ENCODE peak calls at places on chromosomes 7 and 10, in eight cellular contexts. Z is HCT116, F is suprapubic skin, D is A549, V is sigmoid colon, B is hepatocyte, H is ovary, N is tibial artery. E is an unnamed sample. For H3K4me1, the result is how much of the 10 kb centered on the place peaks cover.

GRCh38 chr10:5168897-5169296 is 16.1 kb downstream of the AKR1C8 start:
- DNase-seq in F (no peak), D (no peak), N (no peak), B (no peak), Z (no peak), H (no peak), V (no peak), E (no peak)

GRCh38 chr7:130151591-130152269 is 53.5 kb downstream of the TMEM209 start:
- DNase-seq in V (no peak), Z (no peak), N (no peak), D (no peak), H (no peak), B (no peak), F (no peak), E (no peak)

GRCh38 chr7:81624021-81624630 is 145.7 kb downstream of the HGF start:
- DNase-seq in V (no peak), N (no peak), F (no peak), Z (no peak), D (no peak), B (no peak), H (no peak), E (no peak)

GRCh38 chr7:45890902-45891461 is 2.7 kb downstream of the IGFBP1 start:
- DNase-seq in H (no peak), V (no peak), D (no peak), Z (peak), B (peak), F (no peak), N (no peak), E (no peak)

GRCh38 chr7:40986351-40986873 is 716.5 kb downstream of the INHBA start:
- DNase-seq in H (no peak), D (peak), F (no peak), N (no peak), B (peak), Z (no peak), V (no peak), E (no peak)

GRCh38 chr10:13668126-13668525 is 81.4 kb downstream of the PRPF18 start:
- DNase-seq in N (no peak), H (no peak), Z (no peak), V (peak), B (no peak), F (no peak), D (no peak), E (no peak)

GRCh38 chr7:83695126-83695960 is 46.4 kb upstream of the SEMA3E start:
- DNase-seq in D (no peak), V (no peak), B (no peak), H (no peak), F (no peak), Z (no peak), N (no peak), E (no peak)

GRCh38 chr10:74445493-74445892 is 294.5 kb downstream of the ADK start:
- DNase-seq in N (no peak), B (no peak), D (no peak), F (no peak), Z (no peak), V (no peak), H (no peak), E (no peak)

GRCh38 chr10:69056536-69057260 is 31.2 kb upstream of the SRGN start:
- DNase-seq in D (no peak), Z (no peak), V (no peak), F (no peak), N (no peak), B (no peak), H (no peak), E (no peak)

GRCh38 chr7:17849504-17849903 is 90.8 kb downstream of the SNX13 start:
- DNase-seq in D (no peak), H (no peak), B (no peak), N (no peak), F (no peak), Z (no peak), V (no peak), E (no peak)

GRCh38 chr7:84081973-84082522 is 112.5 kb downstream of the SEMA3A start:
- DNase-seq in F (no peak), V (no peak), B (no peak), Z (no peak), D (no peak), H (no peak), N (no peak), E (no peak)

GRCh38 chr7:77797734-77798393 is 370 bp downstream of the TMEM60 start:
- DNase-seq in N (peak), F (no peak), V (peak), H (no peak), Z (no peak), B (no peak), D (no peak), E (peak)

GRCh38 chr7:135757719-135758411 is 9.3 kb upstream of the FAM180A start:
- DNase-seq in N (peak), Z (no peak), D (no peak), H (peak), F (no peak), B (no peak), V (no peak), E (no peak)

GRCh38 chr10:85105614-85106013 is 777.2 kb downstream of the CCSER2 start:
- DNase-seq in Z (peak), V (no peak), D (no peak), N (no peak), F (no peak), H (no peak), B (peak), E (no peak)

GRCh38 chr7:143931739-143932138 is 3.3 kb upstream of the OR2F2 start:
- DNase-seq in D (no peak), Z (no peak), N (no peak), V (no peak), F (no peak), B (no peak), H (no peak), E (no peak)

GRCh38 chr10:44978570-44979280 is at the start of gene DEPP1:
- DNase-seq in V (peak), Z (peak), N (peak), D (peak), B (peak), F (peak), H (peak), E (peak)

GRCh38 chr7:70456729-70457128 is 675.2 kb upstream of the GALNT17 start:
- DNase-seq in V (no peak), B (no peak), N (no peak), H (no peak), F (no peak), Z (no peak), D (no peak), E (no peak)

GRCh38 chr10:92239185-92239599 is 51.7 kb downstream of the CPEB3 start:
- DNase-seq in H (no peak), B (no peak), F (no peak), D (no peak), Z (no peak), N (peak), V (peak), E (no peak)

GRCh38 chr10:43076311-43076875 is 476 bp upstream of the RET start:
- DNase-seq in N (no peak), H (no peak), Z (no peak), B (no peak), D (no peak), V (no peak), F (no peak), E (no peak)

GRCh38 chr7:111224354-111225231 is 133.7 kb downstream of the LRRN3 start:
- DNase-seq in Z (no peak), N (no peak), B (no peak), D (no peak), F (no peak), H (no peak), V (no peak), E (no peak)

GRCh38 chr7:22393825-22394458 is 37.0 kb upstream of the RAPGEF5 start:
- DNase-seq in F (no peak), N (no peak), H (no peak), D (no peak), Z (no peak), V (no peak), B (peak), E (no peak)

GRCh38 chr7:44965441-44965903 is 13.3 kb downstream of the MYO1G start:
- DNase-seq in Z (no peak), H (peak), V (peak), D (no peak), B (no peak), F (peak), N (no peak), E (peak)

GRCh38 chr7:105596866-105597265 is 15.6 kb upstream of the EFCAB10 start:
- DNase-seq in H (no peak), V (no peak), B (no peak), Z (no peak), N (no peak), D (no peak), F (no peak), E (no peak)

GRCh38 chr7:104816537-104816936 is 197.5 kb upstream of the KMT2E start:
- DNase-seq in N (no peak), V (no peak), B (no peak), H (no peak), F (no peak), D (no peak), Z (no peak), E (no peak)

GRCh38 chr7:135508853-135509588 is 881 bp downstream of the CNOT4 start:
- DNase-seq in F (no peak), V (no peak), D (peak), H (peak), N (no peak), B (peak), Z (no peak), E (no peak)

GRCh38 chr10:90885176-90885575 is 13.4 kb downstream of the RPP30 start:
- DNase-seq in B (no peak), N (no peak), F (no peak), D (no peak), Z (no peak), H (no peak), V (no peak), E (no peak)

GRCh38 chr7:101362334-101363195 is at the start of gene COL26A1:
- DNase-seq in H (peak), D (peak), V (no peak), F (no peak), B (peak), Z (no peak), N (peak), E (peak)

GRCh38 chr7:81515009-81515408 is 254.8 kb downstream of the HGF start:
- DNase-seq in V (no peak), N (no peak), B (no peak), D (no peak), H (no peak), Z (no peak), F (no peak), E (no peak)

GRCh38 chr7:75649462-75649861 is 89.3 kb downstream of the HIP1 start:
- DNase-seq in H (no peak), N (no peak), B (no peak), V (no peak), Z (no peak), F (no peak), D (no peak), E (no peak)

GRCh38 chr10:33196710-33197406 is 137.6 kb downstream of the NRP1 start:
- DNase-seq in F (no peak), B (peak), H (no peak), V (no peak), Z (no peak), D (peak), N (no peak), E (no peak)

GRCh38 chr10:51266496-51266895 is 192.2 kb downstream of the PRKG1 start:
- DNase-seq in F (no peak), Z (no peak), B (no peak), H (no peak), V (no peak), N (no peak), D (no peak), E (no peak)

GRCh38 chr10:79434223-79434687 is 11.2 kb downstream of the ZCCHC24 start:
- DNase-seq in N (no peak), V (no peak), Z (no peak), H (no peak), D (no peak), B (no peak), F (peak), E (peak)

GRCh38 chr10:7512487-7512886 is 101.7 kb upstream of the SFMBT2 start:
- DNase-seq in B (no peak), V (no peak), N (no peak), F (no peak), D (no peak), Z (no peak), H (no peak), E (no peak)

GRCh38 chr10:7513936-7514335 is 103.1 kb upstream of the SFMBT2 start:
- DNase-seq in D (no peak), N (no peak), B (no peak), H (no peak), F (peak), V (no peak), Z (no peak), E (no peak)

GRCh38 chr10:7513455-7513854 is 102.6 kb upstream of the SFMBT2 start:
- DNase-seq in Z (no peak), V (no peak), F (no peak), B (no peak), N (no peak), H (no peak), D (no peak), E (no peak)

GRCh38 chr10:7507887-7508726 is 97.3 kb upstream of the SFMBT2 start:
- DNase-seq in Z (no peak), N (no peak), V (no peak), B (no peak), F (no peak), D (no peak), H (no peak), E (no peak)

GRCh38 chr10:7511612-7512011 is 100.8 kb upstream of the SFMBT2 start:
- DNase-seq in Z (no peak), N (no peak), V (no peak), H (no peak), B (no peak), D (no peak), F (no peak), E (no peak)
- H3K4me1 ChIP-seq in Z (under half), N (under half), V (under half), H (under half), B (under half), D (under half), F (under half), E (under half)

DNA sequence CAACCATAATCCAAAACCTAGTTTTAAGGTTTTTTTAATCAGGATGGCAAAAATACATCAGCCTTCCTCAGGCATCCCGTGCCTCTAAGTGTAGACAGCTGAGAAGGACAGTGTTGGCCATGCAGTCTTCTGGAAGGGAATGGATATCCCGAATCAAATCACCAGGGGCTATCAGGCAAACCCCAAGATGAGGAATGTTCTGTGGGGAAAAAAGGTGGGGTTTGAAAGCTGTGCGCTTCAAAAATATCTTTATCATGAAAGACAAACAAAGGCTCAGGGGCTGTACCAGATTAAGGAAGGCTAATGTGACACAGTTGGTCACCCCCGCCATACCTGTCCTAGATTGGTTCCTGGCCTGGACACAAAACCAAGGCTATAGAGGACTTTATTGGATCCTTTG is 5.4 kb downstream of the TMEM273 start:
- DNase-seq in N (no peak), H (no peak), Z (no peak), V (no peak), B (no peak), D (no peak), F (no peak), E (no peak)
- H3K4me1 ChIP-seq in N (under half), H (under half), Z (under half), V (under half), B (under half), D (under half), F (under half), E (under half)

GRCh38 chr7:3636131-3636860 is 335.2 kb downstream of the SDK1 start:
- DNase-seq in V (no peak), D (no peak), F (no peak), H (no peak), Z (no peak), N (no peak), B (no peak), E (no peak)

GRCh38 chr7:3641556-3641955 is 340.5 kb downstream of the SDK1 start:
- DNase-seq in D (no peak), N (no peak), Z (no peak), H (no peak), B (no peak), F (no peak), V (no peak), E (no peak)

GRCh38 chr7:3643091-3643490 is 342.0 kb downstream of the SDK1 start:
- DNase-seq in H (no peak), B (no peak), D (no peak), N (no peak), F (no peak), V (no peak), Z (no peak), E (no peak)

GRCh38 chr7:3639253-3639652 is 338.2 kb downstream of the SDK1 start:
- DNase-seq in H (no peak), F (no peak), Z (no peak), V (no peak), N (no peak), D (no peak), B (no peak), E (no peak)
- H3K4me1 ChIP-seq in H (under half), F (under half), Z (under half), V (under half), N (under half), D (under half), B (under half), E (under half)

DNA sequence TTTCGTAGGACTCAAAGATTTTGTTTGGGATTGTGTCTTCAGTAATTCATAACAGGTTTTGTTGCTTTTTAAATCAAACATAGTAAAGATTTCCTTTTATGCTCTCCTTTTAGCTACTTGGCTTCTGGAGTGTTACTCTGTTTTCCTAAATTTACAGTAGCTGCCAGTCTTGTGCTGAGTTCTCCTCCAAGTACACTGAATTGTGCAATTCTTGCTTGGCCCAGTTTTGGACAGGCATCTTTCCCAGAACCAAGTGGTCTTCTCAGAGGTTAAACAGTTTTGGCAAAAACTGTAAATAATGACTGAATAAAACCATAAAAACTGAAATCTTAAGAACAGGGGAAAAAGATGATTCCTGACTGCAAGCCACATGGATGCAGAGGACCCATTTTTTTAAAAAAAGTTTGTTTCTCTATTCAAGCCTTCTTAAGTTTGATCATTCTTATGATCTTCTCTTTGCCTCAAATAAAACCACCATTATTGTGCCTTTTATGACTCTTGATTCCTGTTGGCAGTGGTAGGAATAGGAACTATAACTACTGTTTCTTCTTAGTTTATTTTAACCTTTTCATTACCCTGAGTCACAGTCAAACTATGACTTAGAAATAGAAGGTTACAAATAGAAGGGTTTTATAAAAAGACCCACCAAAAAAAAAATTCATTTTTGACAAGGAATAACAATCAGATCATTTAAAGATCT is 88.0 kb downstream of the MDFIC start:
- DNase-seq in B (no peak), V (peak), F (no peak), N (peak), D (no peak), Z (no peak), H (peak), E (no peak)
- H3K4me1 ChIP-seq in B (under half), V (under half), F (under half), N (under half), D (under half), Z (under half), H (under half), E (under half)

GRCh38 chr7:150398108-150398964 is 19.2 kb downstream of the ZNF775 start:
- DNase-seq in F (no peak), D (no peak), N (no peak), B (no peak), Z (no peak), H (no peak), V (peak), E (peak)
- H3K4me1 ChIP-seq in F (under half), D (under half), N (under half), B (under half), Z (under half), H (under half), V (under half), E (under half)

GRCh38 chr7:43643842-43644241 is 60.9 kb downstream of the STK17A start:
- DNase-seq in V (no peak), B (no peak), D (no peak), F (no peak), N (no peak), H (no peak), Z (no peak), E (no peak)
- H3K4me1 ChIP-seq in V (under half), B (under half), D (under half), F (under half), N (half or more), H (under half), Z (under half), E (half or more)

GRCh38 chr10:100364147-100364546 is 17.1 kb downstream of the SCD start:
- DNase-seq in Z (no peak), F (no peak), N (no peak), V (no peak), D (no peak), B (no peak), H (no peak), E (no peak)
- H3K4me1 ChIP-seq in Z (half or more), F (under half), N (under half), V (under half), D (half or more), B (under half), H (under half), E (under half)

GRCh38 chr7:25194036-25194435 is 34.2 kb downstream of the NPVF start:
- DNase-seq in N (no peak), F (no peak), Z (no peak), B (no peak), D (no peak), V (no peak), H (no peak), E (no peak)

GRCh38 chr7:25196132-25196896 is 32.0 kb downstream of the NPVF start:
- DNase-seq in H (no peak), V (no peak), N (no peak), D (no peak), B (peak), Z (no peak), F (no peak), E (no peak)

GRCh38 chr7:25187932-25188331 is 40.4 kb downstream of the NPVF start:
- DNase-seq in B (no peak), V (no peak), H (no peak), N (no peak), D (no peak), Z (no peak), F (no peak), E (no peak)

GRCh38 chr7:25189197-25189596 is 39.1 kb downstream of the NPVF start:
- DNase-seq in Z (no peak), B (no peak), N (no peak), H (no peak), D (no peak), F (no peak), V (no peak), E (no peak)

GRCh38 chr7:25192043-25192442 is 36.2 kb downstream of the NPVF start:
- DNase-seq in Z (no peak), D (no peak), N (no peak), B (no peak), H (no peak), F (no peak), V (no peak), E (no peak)
- H3K4me1 ChIP-seq in Z (under half), D (under half), N (under half), B (under half), H (under half), F (under half), V (under half), E (under half)

E was measured in upper lobe of right lung.